ENCODE peak calls at places on chromosome 14, in six cellular contexts. Y, S, J, L, Q and W are unnamed samples. For H3K27me3, the result is how much of the 10 kb centered on the place peaks cover.

GRCh38 chr14:21023817-21024667 is 819 bp downstream of the NDRG2 start:
- DNase-seq in Y (no peak), S (no peak), J (no peak), L (no peak), Q (no peak), W (no peak)

GRCh38 chr14:29528889-29529288 is 398.8 kb downstream of the PRKD1 start:
- DNase-seq in Y (no peak), S (no peak), J (peak), L (no peak), Q (no peak), W (no peak)

GRCh38 chr14:76456200-76456599 is 80.3 kb downstream of the ESRRB start:
- DNase-seq in Y (peak), S (peak), J (no peak), L (peak), Q (peak), W (peak)

GRCh38 chr14:60721331-60722162 is 2.6 kb downstream of the SIX4 start:
- DNase-seq in Y (peak), S (peak), J (peak), L (peak), Q (peak), W (no peak)

GRCh38 chr14:38387821-38388220 is 131.9 kb upstream of the CLEC14A start:
- DNase-seq in Y (no peak), S (no peak), J (no peak), L (no peak), Q (no peak), W (no peak)

GRCh38 chr14:30873308-30874119 is 845 bp upstream of the COCH start:
- DNase-seq in Y (no peak), S (no peak), J (no peak), L (no peak), Q (no peak), W (no peak)

GRCh38 chr14:92527724-92528123 is 14.1 kb downstream of the RIN3 start:
- DNase-seq in Y (no peak), S (no peak), J (peak), L (no peak), Q (peak), W (no peak)

GRCh38 chr14:81331229-81332026 is 68.7 kb downstream of the STON2 start:
- DNase-seq in Y (no peak), S (no peak), J (no peak), L (no peak), Q (no peak), W (no peak)

GRCh38 chr14:102927878-102928411 is 5.5 kb downstream of the AMN start:
- DNase-seq in Y (no peak), S (no peak), J (no peak), L (no peak), Q (no peak), W (no peak)

GRCh38 chr14:55500219-55500701 is 59.8 kb upstream of the TBPL2 start:
- DNase-seq in Y (no peak), S (no peak), J (no peak), L (no peak), Q (no peak), W (no peak)

GRCh38 chr14:20493634-20494033 is 11.7 kb upstream of the RNASE10 start:
- DNase-seq in Y (no peak), S (no peak), J (no peak), L (no peak), Q (no peak), W (no peak)

GRCh38 chr14:49984419-49984818 is 91.5 kb downstream of the ARF6 start:
- DNase-seq in Y (no peak), S (no peak), J (peak), L (no peak), Q (peak), W (no peak)

GRCh38 chr14:26328766-26329165 is 269.1 kb downstream of the NOVA1 start:
- DNase-seq in Y (no peak), S (no peak), J (no peak), L (no peak), Q (no peak), W (no peak)

GRCh38 chr14:58732387-58732786 is 94.6 kb downstream of the DACT1 start:
- DNase-seq in Y (no peak), S (no peak), J (no peak), L (no peak), Q (no peak), W (no peak)

GRCh38 chr14:75437201-75438143 is 9.7 kb downstream of the JDP2 start:
- DNase-seq in Y (no peak), S (no peak), J (no peak), L (no peak), Q (no peak), W (no peak)

GRCh38 chr14:60233251-60233650 is 15.8 kb upstream of the PPM1A start:
- DNase-seq in Y (no peak), S (no peak), J (no peak), L (no peak), Q (peak), W (no peak)

GRCh38 chr14:63717704-63718103 is 10.2 kb downstream of the SGPP1 start:
- DNase-seq in Y (peak), S (peak), J (peak), L (peak), Q (peak), W (no peak)

GRCh38 chr14:102774391-102775153 is 2.7 kb upstream of the TRAF3 start:
- DNase-seq in Y (peak), S (peak), J (peak), L (no peak), Q (peak), W (peak)

GRCh38 chr14:85531594-85532391 is 1.8 kb downstream of the FLRT2 start:
- DNase-seq in Y (peak), S (peak), J (peak), L (no peak), Q (peak), W (no peak)

GRCh38 chr14:75280831-75281690 is 2.4 kb downstream of the FOS start:
- DNase-seq in Y (no peak), S (no peak), J (peak), L (no peak), Q (peak), W (no peak)

GRCh38 chr14:71403673-71404072 is 496.4 kb downstream of the PCNX1 start:
- DNase-seq in Y (no peak), S (peak), J (peak), L (peak), Q (peak), W (peak)

GRCh38 chr14:51479584-51480305 is 172.0 kb upstream of the FRMD6 start:
- DNase-seq in Y (no peak), S (no peak), J (peak), L (no peak), Q (peak), W (no peak)

GRCh38 chr14:97703006-97703760 is 906.0 kb downstream of the VRK1 start:
- DNase-seq in Y (no peak), S (no peak), J (no peak), L (no peak), Q (no peak), W (peak)

GRCh38 chr14:49134940-49135339 is 451.2 kb downstream of the RPS29 start:
- DNase-seq in Y (no peak), S (peak), J (no peak), L (peak), Q (no peak), W (no peak)

GRCh38 chr14:104864267-104865068 is 600 bp upstream of the CEP170B start:
- DNase-seq in Y (no peak), S (no peak), J (no peak), L (peak), Q (no peak), W (no peak)
- H3K4me3 ChIP-seq in Y (no peak), S (peak), J (peak), L (peak), Q (peak), W (no peak)

DNA sequence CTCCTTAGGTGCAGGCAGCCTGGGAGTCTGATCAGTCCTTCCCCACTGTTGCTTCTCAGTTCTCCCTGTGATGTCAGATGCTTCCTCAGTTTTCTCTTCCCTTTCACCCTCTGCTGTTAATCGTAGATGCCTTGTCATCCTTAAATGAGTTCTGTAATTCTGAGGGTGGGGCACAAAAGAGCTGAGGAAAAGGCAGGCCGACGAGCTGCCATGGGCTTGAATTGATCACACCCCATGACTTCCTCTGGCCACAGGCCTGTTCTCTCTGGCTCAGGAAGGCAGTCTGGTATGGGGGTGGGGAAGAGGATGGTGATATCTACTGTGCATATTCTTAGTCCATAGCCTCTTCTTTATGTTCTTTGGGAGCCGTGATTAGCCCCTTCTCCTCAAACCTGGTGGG is 5.2 kb upstream of the AP1G2 start:
- DNase-seq in Y (no peak), S (no peak), J (no peak), L (no peak), Q (no peak), W (no peak)
- H3K27me3 ChIP-seq in Y (under half), S (under half), J (under half), L (under half), Q (half or more), W (under half)

DNA sequence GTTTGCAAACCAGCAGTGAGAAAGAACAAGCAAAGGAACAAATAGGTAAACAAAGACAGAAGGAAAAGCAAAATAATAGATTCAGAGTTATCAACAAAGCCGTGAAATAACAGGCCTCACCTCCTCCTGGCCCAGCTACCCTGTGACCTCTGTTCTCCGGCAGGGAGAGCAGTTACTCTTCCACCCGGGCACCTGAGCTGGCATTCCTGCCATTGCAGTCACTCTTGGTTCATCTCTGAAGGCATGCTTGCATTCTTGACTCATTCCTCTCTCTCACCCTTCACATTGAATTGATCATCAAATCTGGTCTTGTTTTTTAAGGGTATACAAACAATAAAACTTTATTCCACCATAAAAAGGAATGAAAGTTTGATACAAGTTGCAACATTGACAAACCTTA is 95.1 kb downstream of the TTC8 start:
- DNase-seq in Y (no peak), S (no peak), J (no peak), L (no peak), Q (no peak), W (no peak)
- H3K4me2 ChIP-seq in Y (no peak), S (no peak), J (no peak), L (no peak), Q (no peak), W (no peak)

DNA sequence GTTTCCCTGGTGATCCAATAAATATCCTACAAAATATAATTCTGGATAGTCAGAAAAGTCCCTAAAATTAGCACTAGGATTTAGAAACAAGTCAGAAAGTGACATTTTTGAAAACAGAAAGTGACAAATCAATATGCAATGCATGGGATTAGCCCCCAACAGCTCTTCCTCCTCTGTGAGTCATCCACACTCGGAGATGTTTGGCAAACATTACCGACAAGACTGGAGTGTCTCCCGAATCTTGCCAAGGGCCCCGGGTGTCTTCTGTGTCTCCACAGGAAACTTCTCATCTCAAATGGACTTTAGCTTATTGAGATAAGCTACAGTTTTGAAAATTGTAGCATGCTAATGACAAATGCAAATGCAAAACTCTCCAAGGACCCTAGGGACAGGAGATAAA is 398.9 kb upstream of the CCDC196 start:
- DNase-seq in Y (no peak), S (no peak), J (peak), L (no peak), Q (no peak), W (no peak)
- H3K4me3 ChIP-seq in Y (no peak), S (no peak), J (no peak), L (no peak), Q (no peak), W (no peak)

DNA sequence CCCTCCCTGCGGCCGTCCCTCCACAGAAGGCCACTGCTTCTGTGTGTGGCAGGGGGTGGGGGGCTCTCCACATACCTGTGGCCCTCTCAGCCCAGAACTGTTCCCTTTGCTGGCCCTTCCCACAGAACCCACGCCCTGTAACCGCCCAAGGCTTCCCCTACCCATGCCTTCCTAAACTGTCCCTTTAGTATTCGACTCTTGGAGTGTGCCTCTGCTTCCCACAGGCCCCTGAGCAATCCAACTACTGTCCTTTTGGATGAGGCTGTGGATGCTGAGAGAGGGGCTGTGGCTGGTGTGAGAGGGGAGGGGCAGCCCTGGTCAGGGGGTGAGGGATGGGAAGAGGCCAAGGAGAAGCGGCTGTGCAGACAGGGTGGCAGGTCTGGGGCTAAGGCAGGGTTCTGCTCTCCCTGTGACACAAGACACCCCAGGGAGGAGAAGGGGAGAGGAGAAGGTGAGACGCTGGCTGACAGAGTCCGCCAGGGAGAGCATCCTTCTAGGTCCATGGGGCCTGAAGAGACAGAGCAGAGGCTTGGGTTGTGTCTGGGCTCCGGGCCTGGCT is 46.0 kb downstream of the DLK1 start:
- DNase-seq in Y (no peak), S (no peak), J (no peak), L (no peak), Q (no peak), W (no peak)
- H3K27me3 ChIP-seq in Y (under half), S (under half), J (under half), L (under half), Q (under half), W (under half)